ENCODE peak calls at places on chromosomes 1 and 21, in seven cellular contexts. E is tibial nerve, S is adrenal gland, W is tibial artery, C is AG04450, P is osteoblast, O is suprapubic skin. Y is an unnamed sample.

GRCh38 chr1:154812911-154813816 is 56.9 kb downstream of the KCNN3 start:
- DNase-seq in E (no peak), S (no peak), W (no peak), C (no peak), P (peak), O (no peak), Y (no peak)

GRCh38 chr1:206430031-206430983 is 40.0 kb upstream of the IKBKE start:
- DNase-seq in E (no peak), S (no peak), W (no peak), C (peak), P (peak), O (no peak), Y (no peak)

GRCh38 chr1:22745675-22746585 is 35.3 kb downstream of the EPHB2 start:
- DNase-seq in E (no peak), S (no peak), W (no peak), C (no peak), P (peak), O (no peak), Y (no peak)

GRCh38 chr1:56676571-56677035 is 31.5 kb downstream of the PRKAA2 start:
- DNase-seq in E (no peak), S (peak), W (no peak), C (peak), P (peak), O (no peak), Y (no peak)

GRCh38 chr1:77039739-77040138 is 172.5 kb downstream of the ST6GALNAC5 start:
- DNase-seq in E (peak), S (peak), W (no peak), C (peak), P (peak), O (no peak), Y (no peak)

GRCh38 chr1:67851800-67852199 is 18.5 kb upstream of the GNG12 start:
- DNase-seq in E (no peak), S (no peak), W (no peak), C (no peak), P (no peak), O (no peak), Y (no peak)

GRCh38 chr1:180928272-180929230 is 15.9 kb downstream of the KIAA1614 start:
- DNase-seq in E (no peak), S (no peak), W (no peak), C (no peak), P (no peak), O (no peak), Y (no peak)

GRCh38 chr1:182389619-182390047 is 2.0 kb downstream of the GLUL start:
- DNase-seq in E (peak), S (no peak), W (peak), C (no peak), P (peak), O (no peak), Y (no peak)

GRCh38 chr1:17606826-17607440 is 67.4 kb downstream of the ARHGEF10L start:
- DNase-seq in E (peak), S (peak), W (peak), C (peak), P (peak), O (peak), Y (peak)

GRCh38 chr1:90346349-90346748 is 351.4 kb downstream of the ZNF326 start:
- DNase-seq in E (no peak), S (no peak), W (no peak), C (no peak), P (no peak), O (no peak), Y (no peak)

GRCh38 chr1:155981266-155982088 is 3.1 kb upstream of the ARHGEF2 start:
- DNase-seq in E (no peak), S (no peak), W (peak), C (peak), P (peak), O (no peak), Y (no peak)

GRCh38 chr21:16534408-16535099 is 804.8 kb downstream of the USP25 start:
- DNase-seq in E (peak), S (peak), W (peak), C (no peak), P (no peak), O (peak), Y (no peak)

GRCh38 chr21:34613679-34614442 is 1.1 kb downstream of the RCAN1 start:
- DNase-seq in E (no peak), S (peak), W (no peak), C (no peak), P (peak), O (no peak), Y (no peak)

GRCh38 chr1:113191579-113192076 is 118.6 kb downstream of the LRIG2 start:
- DNase-seq in E (no peak), S (no peak), W (no peak), C (no peak), P (no peak), O (no peak), Y (no peak)

GRCh38 chr1:206866062-206866461 is 639 bp downstream of the IL20 start:
- DNase-seq in E (no peak), S (no peak), W (no peak), C (no peak), P (no peak), O (no peak), Y (no peak)

GRCh38 chr1:64502924-64503323 is 33.0 kb downstream of the CACHD1 start:
- DNase-seq in E (no peak), S (peak), W (no peak), C (no peak), P (no peak), O (no peak), Y (no peak)

GRCh38 chr1:243487649-243488227 is 231.9 kb downstream of the SDCCAG8 start:
- DNase-seq in E (no peak), S (no peak), W (no peak), C (no peak), P (no peak), O (no peak), Y (no peak)

GRCh38 chr1:227739636-227740035 is 4.4 kb downstream of the SNAP47 start:
- DNase-seq in E (no peak), S (no peak), W (no peak), C (no peak), P (peak), O (no peak), Y (no peak)

GRCh38 chr1:174652496-174653280 is 204.9 kb downstream of the GPR52 start:
- DNase-seq in E (no peak), S (no peak), W (no peak), C (no peak), P (no peak), O (no peak), Y (no peak)

GRCh38 chr1:228150458-228151169 is 884 bp downstream of the GJC2 start:
- DNase-seq in E (no peak), S (peak), W (peak), C (peak), P (peak), O (peak), Y (no peak)

GRCh38 chr1:34787461-34788420 is 5.1 kb upstream of the GJA4 start:
- DNase-seq in E (no peak), S (peak), W (peak), C (no peak), P (peak), O (peak), Y (peak)

GRCh38 chr1:147545133-147545532 is 3.8 kb downstream of the BCL9 start:
- DNase-seq in E (no peak), S (peak), W (no peak), C (no peak), P (peak), O (no peak), Y (no peak)

GRCh38 chr1:230758705-230759354 is 11.6 kb downstream of the CAPN9 start:
- DNase-seq in E (no peak), S (no peak), W (no peak), C (no peak), P (no peak), O (no peak), Y (no peak)

GRCh38 chr1:45246760-45247159 is 40.4 kb upstream of the ZSWIM5 start:
- DNase-seq in E (no peak), S (peak), W (no peak), C (peak), P (peak), O (no peak), Y (no peak)

GRCh38 chr1:45111239-45111638 is 95.2 kb downstream of the ZSWIM5 start:
- DNase-seq in E (no peak), S (no peak), W (no peak), C (no peak), P (no peak), O (no peak), Y (no peak)

GRCh38 chr21:45768011-45768740 is 124.7 kb downstream of the PCBP3 start:
- DNase-seq in E (no peak), S (no peak), W (no peak), C (no peak), P (peak), O (no peak), Y (no peak)

GRCh38 chr1:224589006-224589405 is 27.1 kb upstream of the CNIH3 start:
- DNase-seq in E (no peak), S (no peak), W (no peak), C (no peak), P (peak), O (no peak), Y (peak)

GRCh38 chr1:20033396-20033795 is 36.6 kb upstream of the PLA2G5 start:
- DNase-seq in E (no peak), S (no peak), W (no peak), C (no peak), P (no peak), O (no peak), Y (no peak)

GRCh38 chr1:21758614-21759013 is 24.3 kb downstream of the USP48 start:
- DNase-seq in E (no peak), S (no peak), W (no peak), C (no peak), P (no peak), O (no peak), Y (no peak)

GRCh38 chr21:44630440-44630839 is 3.5 kb downstream of the KRTAP10-9 start:
- DNase-seq in E (no peak), S (no peak), W (no peak), C (no peak), P (no peak), O (no peak), Y (no peak)

GRCh38 chr1:61080408-61081134 is 1.8 kb upstream of the NFIA start:
- DNase-seq in E (no peak), S (no peak), W (no peak), C (no peak), P (peak), O (no peak), Y (no peak)

GRCh38 chr1:54342764-54343687 is 63.2 kb downstream of the SSBP3 start:
- DNase-seq in E (no peak), S (no peak), W (no peak), C (no peak), P (no peak), O (no peak), Y (no peak)

DNA sequence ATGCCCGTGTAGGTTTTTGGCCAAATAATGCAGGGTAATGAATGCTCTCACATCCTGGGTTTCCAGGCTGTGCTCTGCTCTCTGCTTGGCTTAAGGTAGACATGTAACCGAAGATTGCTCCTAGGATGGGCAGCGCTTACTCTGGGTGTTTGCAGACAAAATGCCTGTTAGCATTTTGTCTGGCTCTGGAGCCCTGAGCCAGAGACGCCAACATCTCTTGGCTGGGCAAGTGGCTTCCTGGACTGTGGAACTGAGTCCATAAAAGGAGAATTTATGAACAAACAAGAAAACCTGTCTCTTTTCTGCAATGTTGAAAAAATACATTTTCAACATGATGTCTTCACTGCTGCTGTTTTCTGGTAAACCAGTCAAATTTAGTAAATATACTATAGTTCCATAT is 96.0 kb upstream of the TSPAN2 start:
- DNase-seq in E (no peak), S (no peak), W (peak), C (no peak), P (no peak), O (no peak), Y (no peak)
- H3K4me3 ChIP-seq in E (no peak), S (no peak), W (peak), C (no peak), P (no peak), O (no peak), Y (no peak)

GRCh38 chr1:51907079-51907702 is 28.7 kb upstream of the NRDC start:
- DNase-seq in E (no peak), S (no peak), W (no peak), C (no peak), P (no peak), O (no peak), Y (no peak)

GRCh38 chr1:51912881-51913280 is 34.4 kb upstream of the NRDC start:
- DNase-seq in E (no peak), S (no peak), W (no peak), C (no peak), P (no peak), O (no peak), Y (no peak)

GRCh38 chr1:51908499-51908898 is 30.0 kb upstream of the NRDC start:
- DNase-seq in E (no peak), S (no peak), W (no peak), C (no peak), P (no peak), O (no peak), Y (no peak)

GRCh38 chr1:51910618-51911017 is 32.1 kb upstream of the NRDC start:
- DNase-seq in E (no peak), S (no peak), W (no peak), C (no peak), P (no peak), O (no peak), Y (no peak)

DNA sequence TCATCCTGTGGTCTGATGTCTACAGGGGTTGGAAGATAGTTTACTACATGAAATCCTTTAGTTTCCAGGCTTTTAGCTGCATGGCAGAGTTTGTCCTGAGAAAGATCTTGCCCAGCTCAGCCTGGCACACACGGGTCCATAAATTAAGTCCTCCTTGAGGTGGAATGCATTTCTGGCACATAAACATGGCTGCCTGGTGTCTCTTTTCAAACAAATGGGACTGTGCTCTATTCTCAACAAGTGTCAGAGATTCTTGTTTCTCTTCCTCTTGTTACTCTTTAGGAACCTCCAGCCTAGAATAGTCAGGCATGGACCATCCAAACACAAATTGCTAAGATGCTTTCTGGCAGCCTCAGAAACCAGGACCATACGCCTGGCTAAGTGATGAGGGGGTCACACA is 31.7 kb upstream of the NRDC start:
- DNase-seq in E (no peak), S (no peak), W (no peak), C (no peak), P (no peak), O (no peak), Y (no peak)
- H3K27ac ChIP-seq in E (no peak), S (no peak), W (no peak), C (no peak), P (no peak), O (no peak), Y (no peak)

GRCh38 chr1:109802136-109802900 is 38.6 kb upstream of the EPS8L3 start:
- DNase-seq in E (no peak), S (no peak), W (peak), C (no peak), P (no peak), O (no peak), Y (no peak)
- H3K4me3 ChIP-seq in E (no peak), S (no peak), W (no peak), C (no peak), P (no peak), O (no peak), Y (no peak)

GRCh38 chr1:12495725-12496124 is 122.3 kb downstream of the DHRS3 start:
- DNase-seq in E (no peak), S (no peak), W (peak), C (no peak), P (no peak), O (no peak), Y (no peak)
- H3K27ac ChIP-seq in E (peak), S (no peak), W (peak), C (no peak), P (no peak), O (no peak), Y (no peak)

GRCh38 chr1:201456499-201457309 is 12.3 kb downstream of the PHLDA3 start:
- DNase-seq in E (peak), S (peak), W (peak), C (peak), P (peak), O (peak), Y (no peak)

GRCh38 chr1:201457508-201457960 is 11.5 kb downstream of the PHLDA3 start:
- DNase-seq in E (no peak), S (no peak), W (no peak), C (no peak), P (no peak), O (no peak), Y (no peak)

GRCh38 chr1:201454568-201454967 is 14.4 kb downstream of the PHLDA3 start:
- DNase-seq in E (no peak), S (no peak), W (peak), C (no peak), P (no peak), O (no peak), Y (no peak)

GRCh38 chr1:201452881-201453280 is 16.1 kb downstream of the PHLDA3 start:
- DNase-seq in E (no peak), S (no peak), W (peak), C (no peak), P (no peak), O (no peak), Y (no peak)

DNA sequence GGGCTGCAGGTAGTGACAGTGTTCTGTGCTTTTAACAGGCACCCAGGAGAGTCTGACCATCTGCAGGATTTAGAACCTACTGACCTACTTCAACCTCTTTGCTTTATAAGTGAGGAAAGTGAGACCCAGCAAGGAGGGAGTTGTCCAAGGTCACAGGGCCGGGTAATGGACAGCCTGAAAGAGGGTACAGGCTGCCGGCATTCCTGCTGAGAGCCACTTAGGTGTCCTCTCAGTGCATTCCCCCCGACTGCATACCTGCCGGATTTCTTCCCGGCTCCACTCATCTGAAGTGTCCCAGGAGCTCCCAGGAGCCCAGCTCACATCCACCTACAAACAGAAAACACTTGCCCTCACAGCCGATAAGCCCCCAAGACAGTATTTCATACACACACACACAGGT is 13.9 kb downstream of the PHLDA3 start:
- DNase-seq in E (no peak), S (no peak), W (peak), C (no peak), P (no peak), O (no peak), Y (no peak)
- H3K4me3 ChIP-seq in E (no peak), S (no peak), W (no peak), C (no peak), P (no peak), O (no peak), Y (no peak)

GRCh38 chr1:111503585-111504060 is at the start of the genes ADORA3 and TMIGD3:
- DNase-seq in E (no peak), S (peak), W (no peak), C (no peak), P (no peak), O (no peak), Y (no peak)
- H3K27ac ChIP-seq in E (peak), S (no peak), W (no peak), C (no peak), P (no peak), O (peak), Y (no peak)

DNA sequence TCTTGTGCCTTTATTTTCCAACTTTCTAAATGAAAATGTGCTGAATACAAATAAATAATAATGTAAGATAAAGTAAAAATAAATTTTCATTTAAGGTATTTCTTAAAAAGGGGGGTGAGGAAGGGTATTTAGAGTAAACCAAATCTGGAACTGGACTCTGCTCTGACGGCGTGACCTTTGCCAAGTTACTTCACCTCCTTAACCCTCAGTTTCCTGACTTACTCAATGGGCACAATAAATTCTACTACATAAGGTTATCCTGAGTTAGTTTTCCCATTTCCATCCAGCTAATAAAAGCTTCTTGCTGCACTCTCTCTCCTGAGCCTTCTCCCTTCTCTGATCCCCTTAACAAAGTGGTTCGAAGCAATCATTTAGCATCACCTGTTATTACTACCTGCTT is 93.9 kb downstream of the NID1 start:
- DNase-seq in E (no peak), S (no peak), W (no peak), C (no peak), P (no peak), O (no peak), Y (no peak)
- H3K4me3 ChIP-seq in E (peak), S (no peak), W (peak), C (no peak), P (no peak), O (peak), Y (no peak)